ENCODE peak calls at places on chromosome 9, in five cellular contexts. One of them, this sample, is unnamed.

GRCh38 chr9:117120061-117120460 is 294.8 kb downstream of the ASTN2 start:
- DNase-seq in NCI-H1436: no peak
- DNase-seq in EL: no peak
- DNase-seq in NCI-H345: no peak
- DNase-seq in fibroblast of lung: peak
- DNase-seq in this sample: no peak

GRCh38 chr9:124852121-124852828 is 985 bp upstream of the WDR38 start:
- DNase-seq in NCI-H1436: no peak
- DNase-seq in fibroblast of lung: no peak
- DNase-seq in NCI-H345: no peak
- DNase-seq in EL: no peak
- DNase-seq in this sample: no peak

GRCh38 chr9:123361086-123361730 is 5.2 kb downstream of the CRB2 start:
- DNase-seq in EL: no peak
- DNase-seq in fibroblast of lung: no peak
- DNase-seq in NCI-H1436: no peak
- DNase-seq in NCI-H345: no peak
- DNase-seq in this sample: no peak

GRCh38 chr9:136945333-136946227 is 537 bp downstream of the C8G start:
- DNase-seq in NCI-H345: no peak
- DNase-seq in NCI-H1436: no peak
- DNase-seq in EL: no peak
- DNase-seq in fibroblast of lung: no peak
- DNase-seq in this sample: no peak

GRCh38 chr9:129060991-129061390 is 19.9 kb upstream of the DOLPP1 start:
- DNase-seq in fibroblast of lung: no peak
- DNase-seq in NCI-H345: no peak
- DNase-seq in EL: no peak
- DNase-seq in NCI-H1436: no peak
- DNase-seq in this sample: no peak

GRCh38 chr9:4666042-4666699 is at the start of gene SPATA6L:
- DNase-seq in fibroblast of lung: peak
- DNase-seq in NCI-H345: peak
- DNase-seq in EL: peak
- DNase-seq in NCI-H1436: peak
- DNase-seq in this sample: peak

GRCh38 chr9:116549061-116549664 is 137.9 kb upstream of the TRIM32 start:
- DNase-seq in fibroblast of lung: peak
- DNase-seq in NCI-H345: no peak
- DNase-seq in EL: peak
- DNase-seq in NCI-H1436: no peak
- DNase-seq in this sample: no peak

GRCh38 chr9:97385626-97386264 is 26.2 kb upstream of the TDRD7 start:
- DNase-seq in NCI-H1436: no peak
- DNase-seq in fibroblast of lung: no peak
- DNase-seq in EL: no peak
- DNase-seq in NCI-H345: no peak
- DNase-seq in this sample: no peak

GRCh38 chr9:115444941-115445340 is 327.0 kb upstream of the TNC start:
- DNase-seq in NCI-H1436: no peak
- DNase-seq in fibroblast of lung: peak
- DNase-seq in EL: no peak
- DNase-seq in NCI-H345: peak
- DNase-seq in this sample: no peak